ENCODE peak calls at places on chromosomes 7 and 10, in four cellular contexts. U is activated naive CD4-positive, alpha-beta T cell; N is activated CD4-positive, CD25-positive, alpha-beta regulatory T cell; M is activated CD4-positive, alpha-beta T cell treated with anti-CD3 and anti-CD28 coated beads, Interleukin-2, amount 50 U/mL, for 1 hour. D is an unnamed sample.

GRCh38 chr10:30553625-30554442 is 75.7 kb downstream of the LYZL2 start:
- DNase-seq in U (no peak), N (no peak), M (no peak), D (no peak)

GRCh38 chr7:92042056-92042737 is 92.1 kb downstream of the CYP51A1 start:
- DNase-seq in U (no peak), N (no peak), M (no peak), D (no peak)

GRCh38 chr10:129123428-129123827 is 343.6 kb upstream of the MGMT start:
- DNase-seq in U (no peak), N (no peak), M (no peak), D (no peak)

GRCh38 chr10:101828734-101829551 is 10.7 kb upstream of the OGA start:
- DNase-seq in U (no peak), N (no peak), M (no peak), D (no peak)

GRCh38 chr7:5396542-5396941 is 27.1 kb downstream of the TNRC18 start:
- DNase-seq in U (no peak), N (peak; percentile 37), M (peak; percentile 56), D (no peak)

GRCh38 chr10:17737021-17737965 is 14.7 kb upstream of the TMEM236 start:
- DNase-seq in U (no peak), N (no peak), M (no peak), D (no peak)

GRCh38 chr10:5628366-5628765 is 38.0 kb downstream of the ASB13 start:
- DNase-seq in U (no peak), N (no peak), M (no peak), D (no peak)

GRCh38 chr7:458511-459245 is 61.0 kb downstream of the PDGFA start:
- DNase-seq in U (no peak), N (no peak), M (no peak), D (no peak)

GRCh38 chr10:68560201-68560915 is at the start of gene TET1:
- DNase-seq in U (no peak), N (no peak), M (no peak), D (no peak)

GRCh38 chr7:158975526-158976467 is 119.4 kb downstream of the DYNC2I1 start:
- DNase-seq in U (no peak), N (no peak), M (peak; percentile 31), D (no peak)

GRCh38 chr7:159070422-159071148 is 74.1 kb downstream of the VIPR2 start:
- DNase-seq in U (no peak), N (no peak), M (no peak), D (no peak)

GRCh38 chr7:28203498-28204240 is 23.1 kb upstream of the JAZF1 start:
- DNase-seq in U (no peak), N (no peak), M (no peak), D (no peak)

GRCh38 chr10:48885376-48885775 is 54.3 kb downstream of the LRRC18 start:
- DNase-seq in U (no peak), N (no peak), M (no peak), D (no peak)

GRCh38 chr10:72254891-72255568 is 18.7 kb upstream of the DDIT4 start:
- DNase-seq in U (no peak), N (no peak), M (peak; percentile 15), D (no peak)

GRCh38 chr10:18608581-18608980 is 42.8 kb downstream of the NSUN6 start:
- DNase-seq in U (no peak), N (no peak), M (no peak), D (no peak)

GRCh38 chr10:129424978-129425377 is 42.1 kb upstream of the MGMT start:
- DNase-seq in U (no peak), N (no peak), M (no peak), D (no peak)

GRCh38 chr10:21449288-21449966 is 76.1 kb downstream of the SKIDA1 start:
- DNase-seq in U (no peak), N (no peak), M (no peak), D (no peak)

GRCh38 chr10:62081322-62081945 is 179.9 kb downstream of the ARID5B start:
- DNase-seq in U (no peak), N (no peak), M (no peak), D (no peak)

GRCh38 chr10:101896466-101896865 is 52.9 kb upstream of the KCNIP2 start:
- DNase-seq in U (no peak), N (no peak), M (no peak), D (no peak)

GRCh38 chr7:27631411-27631810 is 31.3 kb downstream of the HIBADH start:
- DNase-seq in U (no peak), N (no peak), M (no peak), D (no peak)

GRCh38 chr7:2124604-2125345 is 108.0 kb downstream of the MAD1L1 start:
- DNase-seq in U (no peak), N (no peak), M (no peak), D (no peak)

GRCh38 chr7:130982651-130983050 is 248.6 kb upstream of the KLF14 start:
- DNase-seq in U (no peak), N (no peak), M (no peak), D (no peak)

GRCh38 chr10:97063983-97064837 is 121.5 kb downstream of the SLIT1 start:
- DNase-seq in U (no peak), N (no peak), M (no peak), D (no peak)

GRCh38 chr7:138001529-138002095 is at the start of gene CREB3L2:
- DNase-seq in U (peak; percentile 14), N (peak; percentile 44), M (peak; percentile 56), D (peak; percentile 22)

GRCh38 chr10:63506554-63506953 is 14.6 kb upstream of the REEP3 start:
- DNase-seq in U (no peak), N (no peak), M (no peak), D (no peak)

GRCh38 chr7:19772323-19772722 is 1.1 kb downstream of the TMEM196 start:
- DNase-seq in U (no peak), N (no peak), M (no peak), D (no peak)

GRCh38 chr7:36507868-36508440 is 118.3 kb downstream of the ANLN start:
- DNase-seq in U (no peak), N (no peak), M (no peak), D (no peak)

GRCh38 chr7:27169658-27170493 is 4.2 kb downstream of the HOXA10 start:
- DNase-seq in U (no peak), N (no peak), M (no peak), D (no peak)

GRCh38 chr10:35379226-35380137 is 43.2 kb downstream of the CCNY start:
- DNase-seq in U (no peak), N (no peak), M (no peak), D (no peak)

GRCh38 chr7:149855368-149856305 is 17.5 kb downstream of the ZNF862 start:
- DNase-seq in U (no peak), N (no peak), M (no peak), D (no peak)